ENCODE peak calls at places on chromosomes 16 and 17, in four cellular contexts. P is pancreas, W is WERI-Rb-1, D is RWPE2. K is an unnamed sample.

GRCh38 chr17:58224315-58224714 is 5.3 kb upstream of the MKS1 start:
- DNase-seq in P (no peak), W (no peak), D (no peak), K (no peak)

GRCh38 chr17:80456465-80457235 is 19.8 kb downstream of the NPTX1 start:
- DNase-seq in P (peak; percentile 60), W (no peak), D (no peak), K (no peak)

GRCh38 chr17:7881655-7882054 is 6.9 kb upstream of the CHD3 start:
- DNase-seq in P (no peak), W (no peak), D (no peak), K (no peak)

GRCh38 chr16:82603784-82604411 is 22.9 kb upstream of the CDH13 start:
- DNase-seq in P (no peak), W (peak; percentile 47), D (no peak), K (peak; percentile 58)

GRCh38 chr16:81810894-81811538 is 31.9 kb downstream of the PLCG2 start:
- DNase-seq in P (no peak), W (no peak), D (no peak), K (no peak)

GRCh38 chr16:76502555-76502954 is 225.4 kb downstream of the CNTNAP4 start:
- DNase-seq in P (no peak), W (peak; percentile 12), D (no peak), K (no peak)

GRCh38 chr16:87376660-87377059 is 6.9 kb downstream of the FBXO31 start:
- DNase-seq in P (no peak), W (no peak), D (peak; percentile 26), K (no peak)

GRCh38 chr16:88703486-88704309 is 2.5 kb downstream of the RNF166 start:
- DNase-seq in P (no peak), W (no peak), D (no peak), K (peak; percentile 61)

GRCh38 chr17:65385071-65385470 is 176.4 kb downstream of the AXIN2 start:
- DNase-seq in P (no peak), W (no peak), D (no peak), K (no peak)

GRCh38 chr17:31584436-31585279 is 193.2 kb downstream of the RAB11FIP4 start:
- DNase-seq in P (no peak), W (no peak), D (no peak), K (no peak)

GRCh38 chr17:48439875-48440505 is 10.0 kb upstream of the SKAP1 start:
- DNase-seq in P (no peak), W (no peak), D (no peak), K (no peak)

GRCh38 chr17:33977729-33978514 is 277.2 kb upstream of the CCL2 start:
- DNase-seq in P (no peak), W (no peak), D (no peak), K (no peak)

GRCh38 chr17:74738051-74738996 is 1.3 kb downstream of the RAB37 start:
- DNase-seq in P (no peak), W (peak; percentile 14), D (no peak), K (peak; percentile 71)

GRCh38 chr17:45022655-45023339 is 28.6 kb downstream of the DCAKD start:
- DNase-seq in P (no peak), W (peak; percentile 98), D (no peak), K (no peak)

GRCh38 chr17:32487460-32488176 is 825 bp downstream of the CDK5R1 start:
- DNase-seq in P (peak; percentile 77), W (peak; percentile 40), D (no peak), K (no peak)

GRCh38 chr17:538096-538973 is 176.3 kb downstream of the VPS53 start:
- DNase-seq in P (no peak), W (no peak), D (no peak), K (no peak)

GRCh38 chr17:80025796-80026195 is 9.9 kb downstream of the TBC1D16 start:
- DNase-seq in P (no peak), W (peak; percentile 69), D (no peak), K (no peak)

GRCh38 chr16:765488-765865 is 4.9 kb downstream of the MSLN start:
- DNase-seq in P (no peak), W (no peak), D (peak; percentile 68), K (no peak)

GRCh38 chr17:81339502-81340296 is 44.6 kb upstream of the SLC38A10 start:
- DNase-seq in P (peak; percentile 81), W (no peak), D (no peak), K (peak; percentile 52)

GRCh38 chr17:79942591-79943353 is 92.9 kb downstream of the TBC1D16 start:
- DNase-seq in P (peak; percentile 49), W (peak; percentile 6), D (peak; percentile 62), K (peak; percentile 50)

GRCh38 chr16:17389392-17389791 is 81.4 kb downstream of the XYLT1 start:
- DNase-seq in P (no peak), W (no peak), D (no peak), K (no peak)

GRCh38 chr17:64009571-64010402 is 10.6 kb downstream of the ICAM2 start:
- DNase-seq in P (no peak), W (no peak), D (no peak), K (peak; percentile 36)

GRCh38 chr17:69639096-69639495 is 224.6 kb downstream of the MAP2K6 start:
- DNase-seq in P (no peak), W (no peak), D (no peak), K (no peak)

GRCh38 chr17:29093090-29093871 is 50.3 kb downstream of the PIPOX start:
- DNase-seq in P (no peak), W (no peak), D (no peak), K (no peak)

GRCh38 chr17:42720996-42721583 is 23.8 kb downstream of the EZH1 start:
- DNase-seq in P (no peak), W (peak; percentile 47), D (no peak), K (no peak)

GRCh38 chr16:57530104-57530522 is 6.3 kb downstream of the CCDC102A start:
- DNase-seq in P (no peak), W (no peak), D (peak; percentile 73), K (no peak)

GRCh38 chr16:78530283-78530682 is 430.8 kb downstream of the WWOX start:
- DNase-seq in P (no peak), W (no peak), D (no peak), K (no peak)

GRCh38 chr16:19517424-19518089 is 4.3 kb downstream of the GDE1 start:
- DNase-seq in P (no peak), W (no peak), D (no peak), K (no peak)

GRCh38 chr16:7317982-7318381 is 14.7 kb upstream of the RBFOX1 start:
- DNase-seq in P (no peak), W (no peak), D (no peak), K (no peak)
- H3K4me3 ChIP-seq in P (no peak overlapping the region), W (no peak overlapping the region), D (no peak overlapping the region), K (no peak overlapping the region)

GRCh38 chr17:30380106-30380420 is 1.3 kb downstream of the CPD start:
- DNase-seq in P (no peak), W (no peak), D (no peak), K (no peak)

GRCh38 chr17:30379303-30380105 is 777 bp downstream of the CPD start:
- DNase-seq in P (peak; percentile 79), W (peak; percentile 22), D (no peak), K (peak; percentile 70)

GRCh38 chr17:30382345-30382744 is 3.6 kb downstream of the CPD start:
- DNase-seq in P (no peak), W (no peak), D (no peak), K (no peak)

GRCh38 chr17:30378797-30379302 is at the start of gene CPD:
- DNase-seq in P (peak; percentile 99), W (peak; percentile 96), D (peak; percentile 90), K (peak; percentile 98)

GRCh38 chr17:30380643-30381419 is 2.1 kb downstream of the CPD start:
- DNase-seq in P (no peak), W (no peak), D (no peak), K (no peak)
- H3K4me3 ChIP-seq in P (peak overlapping the region; percentile 98), W (peak overlapping the region; percentile 67), D (peak overlapping the region; percentile 71), K (peak overlapping the region; percentile 85)

GRCh38 chr16:83924686-83925085 is 25.8 kb downstream of the MLYCD start:
- DNase-seq in P (peak; percentile 72), W (no peak), D (no peak), K (no peak)

GRCh38 chr16:83928341-83929055 is 24.5 kb upstream of the OSGIN1 start:
- DNase-seq in P (peak; percentile 19), W (no peak), D (peak; percentile 74), K (no peak)

GRCh38 chr16:83925957-83926725 is 26.9 kb upstream of the OSGIN1 start:
- DNase-seq in P (peak; percentile 67), W (no peak), D (no peak), K (peak; percentile 53)

GRCh38 chr16:83925095-83925905 is 26.4 kb downstream of the MLYCD start:
- DNase-seq in P (peak; percentile 53), W (no peak), D (no peak), K (no peak)

DNA sequence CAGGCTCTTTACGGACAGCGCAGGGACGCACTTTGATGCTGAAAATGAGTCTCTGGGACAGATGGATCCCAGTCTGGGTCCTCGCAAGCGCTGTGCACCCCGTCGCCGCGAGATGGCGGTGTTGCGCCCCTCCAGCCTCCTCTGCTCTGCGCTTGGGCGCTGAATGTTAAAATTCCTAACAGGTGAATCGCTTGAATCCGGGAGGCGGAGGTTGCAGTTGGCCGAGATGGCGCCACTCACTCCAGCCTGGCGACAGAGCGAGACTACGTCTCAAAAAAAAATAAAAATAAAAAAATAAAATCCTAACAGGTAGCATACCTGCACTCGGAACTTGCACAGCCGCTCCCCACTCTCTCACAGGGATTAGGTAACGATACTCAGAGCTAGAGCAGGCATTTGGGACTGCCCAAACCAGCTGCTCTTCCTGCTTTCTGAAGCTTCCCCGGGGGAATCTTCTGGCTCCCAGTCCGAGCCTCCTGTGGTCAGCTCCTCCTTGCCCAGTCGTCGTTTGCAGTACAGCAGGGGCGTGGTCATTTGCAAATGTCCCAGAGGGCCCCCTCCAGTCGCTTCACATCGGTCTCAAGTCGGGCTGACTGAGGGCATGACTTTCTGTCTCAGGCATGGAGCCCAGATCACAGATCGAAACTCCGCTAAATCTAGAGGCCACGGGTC is 26.2 kb upstream of the OSGIN1 start:
- DNase-seq in P (peak; percentile 85), W (peak; percentile 65), D (peak; percentile 78), K (peak; percentile 85)
- H3K4me3 ChIP-seq in P (no peak overlapping the region), W (peak overlapping the region; percentile 29), D (peak overlapping the region; percentile 18), K (peak overlapping the region; percentile 33)

GRCh38 chr17:60076811-60077210 is 1.9 kb downstream of the HEATR6 start:
- DNase-seq in P (no peak), W (no peak), D (no peak), K (no peak)
- H3K4me3 ChIP-seq in P (no peak overlapping the region), W (no peak overlapping the region), D (no peak overlapping the region), K (no peak overlapping the region)

K was measured in right lobe of liver.